ENCODE peak calls at places on chromosomes 7 and 10, in six cellular contexts. I, A, M, E, K and C are unnamed samples.

GRCh38 chr7:133054167-133054840 is 27.6 kb downstream of the CHCHD3 start:
- DNase-seq in A (no peak), E (peak), K (no peak), I (no peak), M (no peak), C (no peak)

GRCh38 chr10:102268333-102268999 is 23.1 kb downstream of the GBF1 start:
- DNase-seq in A (no peak), E (peak), M (no peak), K (no peak), I (no peak), C (peak)

GRCh38 chr7:28174901-28175661 is 5.5 kb downstream of the JAZF1 start:
- DNase-seq in M (no peak), I (no peak), K (no peak), E (no peak), A (no peak), C (no peak)

GRCh38 chr7:67518580-67518979 is 521.9 kb downstream of the TYW1 start:
- DNase-seq in K (no peak), M (no peak), E (no peak), A (no peak), I (no peak), C (no peak)

GRCh38 chr10:59360605-59361515 is 1.5 kb downstream of the FAM13C start:
- DNase-seq in M (no peak), A (no peak), I (no peak), E (no peak), K (no peak), C (peak)

GRCh38 chr10:43110318-43111071 is 27.8 kb upstream of the CSGALNACT2 start:
- DNase-seq in E (peak), K (peak), A (no peak), I (no peak), M (no peak), C (peak)

GRCh38 chr10:128065881-128066534 is 60.2 kb downstream of the MKI67 start:
- DNase-seq in M (no peak), A (no peak), E (no peak), I (peak), K (no peak), C (no peak)

GRCh38 chr10:36425140-36425797 is 700.1 kb upstream of the ANKRD30A start:
- DNase-seq in K (no peak), E (no peak), I (no peak), M (no peak), A (no peak), C (no peak)

GRCh38 chr7:116367171-116367813 is 132.2 kb upstream of the CAV2 start:
- DNase-seq in K (peak), A (no peak), M (no peak), I (no peak), E (no peak), C (no peak)

GRCh38 chr7:68787586-68787985 is 810.7 kb upstream of the AUTS2 start:
- DNase-seq in E (no peak), M (no peak), I (no peak), K (no peak), A (no peak), C (no peak)

GRCh38 chr7:76281706-76282343 is 20.6 kb upstream of the HSPB1 start:
- DNase-seq in K (no peak), A (no peak), I (no peak), M (no peak), E (no peak), C (no peak)

GRCh38 chr10:75707080-75707840 is 275.8 kb downstream of the LRMDA start:
- DNase-seq in E (no peak), K (no peak), M (no peak), I (no peak), A (no peak), C (no peak)

GRCh38 chr7:102019461-102019860 is 202.0 kb downstream of the CUX1 start:
- DNase-seq in M (no peak), E (no peak), K (no peak), I (no peak), A (no peak), C (no peak)

GRCh38 chr10:113469796-113470195 is 83.1 kb upstream of the HABP2 start:
- DNase-seq in I (no peak), E (no peak), M (no peak), A (no peak), K (no peak), C (no peak)

DNA sequence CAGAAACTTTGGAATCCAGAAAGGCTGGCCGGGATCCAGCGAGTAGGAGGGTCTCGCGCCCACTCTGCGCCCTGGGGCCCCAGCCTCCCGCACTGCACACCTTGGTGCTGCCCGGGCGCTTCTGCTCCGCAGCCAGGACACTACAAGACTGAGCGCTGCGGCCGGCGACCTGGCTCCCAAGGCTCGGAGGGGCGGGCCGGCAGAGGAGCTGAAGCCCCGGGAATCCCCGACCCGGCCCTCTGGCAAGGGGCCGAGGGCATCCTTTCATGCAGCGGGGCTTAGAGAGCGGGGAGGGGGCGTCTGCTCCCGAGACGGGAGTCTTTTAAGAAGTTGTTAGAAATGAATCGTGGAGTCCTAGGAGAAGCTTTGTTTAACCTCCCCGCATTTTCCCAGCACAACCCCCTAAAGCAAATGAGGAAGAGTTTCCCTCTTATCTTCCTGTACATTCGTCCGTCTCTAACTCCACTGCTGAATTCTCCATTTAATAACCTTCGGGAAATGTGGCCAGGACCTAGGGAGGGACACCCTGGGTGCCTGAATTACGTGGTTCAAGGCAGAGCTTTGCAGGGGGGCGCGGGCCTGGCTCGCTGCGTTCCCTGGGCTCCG is 1.1 kb downstream of the VWC2 start:
- DNase-seq in E (no peak), M (no peak), I (no peak), K (no peak), A (no peak), C (no peak)
- H3K4me3 ChIP-seq in E (no peak), M (no peak), I (peak), K (no peak), A (no peak), C (no peak)

GRCh38 chr7:99992330-99993037 is 16.7 kb upstream of the AZGP1 start:
- DNase-seq in M (no peak), I (no peak), K (no peak), A (no peak), E (no peak), C (no peak)

GRCh38 chr7:100000239-100000638 is 15.2 kb upstream of the ZKSCAN1 start:
- DNase-seq in A (no peak), K (no peak), I (peak), E (no peak), M (no peak), C (no peak)

GRCh38 chr7:99994819-99995218 is 19.0 kb upstream of the AZGP1 start:
- DNase-seq in M (no peak), E (no peak), K (no peak), A (no peak), I (no peak), C (no peak)

GRCh38 chr7:99996755-99997544 is 18.4 kb upstream of the ZKSCAN1 start:
- DNase-seq in M (no peak), A (no peak), I (peak), E (no peak), K (no peak), C (no peak)

GRCh38 chr7:99997545-99998137 is 17.8 kb upstream of the ZKSCAN1 start:
- DNase-seq in I (peak), K (no peak), M (no peak), E (peak), A (peak), C (peak)
- H3K4me3 ChIP-seq in I (peak), K (no peak), M (peak), E (peak), A (peak), C (peak)

DNA sequence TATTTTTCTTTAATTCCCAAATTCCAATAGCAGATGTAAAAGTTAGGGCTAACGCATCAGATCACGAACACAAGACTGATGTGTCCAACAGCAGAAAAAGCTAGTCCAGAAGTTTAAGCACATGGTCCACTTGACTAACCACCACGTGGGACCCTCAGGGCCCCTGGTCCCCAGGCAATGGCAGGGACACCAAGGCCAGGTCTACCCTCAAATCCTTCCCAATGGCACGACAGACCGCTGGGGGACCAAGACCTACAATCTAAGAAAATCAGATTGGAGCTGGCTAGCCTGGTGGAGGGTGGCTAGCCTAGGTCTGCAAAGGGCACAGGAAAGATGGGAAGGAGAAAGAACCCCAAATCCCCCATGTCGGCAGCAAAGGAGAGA is 1.5 kb downstream of the GIGYF1 start:
- DNase-seq in M (no peak), I (no peak), K (no peak), A (no peak), E (no peak), C (no peak)
- H3K4me3 ChIP-seq in M (peak), I (peak), K (peak), A (peak), E (peak), C (peak)

DNA sequence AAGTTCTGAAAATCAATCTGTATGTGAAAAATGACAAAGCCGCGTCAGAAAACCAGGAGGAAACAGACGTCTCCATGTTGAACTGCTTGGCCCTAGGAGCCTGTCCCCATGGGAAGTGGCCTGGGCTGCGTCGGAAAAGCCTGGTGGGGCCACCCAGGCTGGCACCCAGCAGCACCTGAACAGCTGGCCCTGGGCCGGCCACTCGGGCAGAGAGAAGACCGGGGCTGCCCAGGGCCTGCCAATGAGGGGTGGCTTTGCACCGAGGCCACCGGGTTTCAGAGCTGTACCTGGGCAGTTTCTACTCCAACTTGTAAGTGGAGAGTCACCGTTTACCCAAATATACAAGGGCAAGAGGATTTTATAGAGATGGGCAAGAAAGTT is 1.1 kb upstream of the FUOM start:
- DNase-seq in E (no peak), I (no peak), K (no peak), A (no peak), M (no peak), C (no peak)
- H3K4me3 ChIP-seq in E (no peak), I (no peak), K (no peak), A (no peak), M (no peak), C (no peak)

GRCh38 chr7:139901411-139901810 is 72.3 kb downstream of the TBXAS1 start:
- DNase-seq in M (no peak), K (no peak), E (no peak), I (no peak), A (peak), C (no peak)
- H3K4me3 ChIP-seq in M (no peak), K (no peak), E (no peak), I (no peak), A (no peak), C (no peak)

GRCh38 chr10:23155166-23155565 is 36.9 kb upstream of the PTF1A start:
- DNase-seq in E (peak), K (no peak), M (no peak), A (no peak), I (no peak), C (peak)

GRCh38 chr10:23158370-23158769 is 33.7 kb upstream of the PTF1A start:
- DNase-seq in E (peak), M (peak), K (peak), A (peak), I (no peak), C (peak)

GRCh38 chr10:23157239-23157661 is 34.9 kb upstream of the PTF1A start:
- DNase-seq in M (no peak), I (no peak), A (peak), E (no peak), K (no peak), C (no peak)

GRCh38 chr10:23156447-23157150 is 35.5 kb upstream of the PTF1A start:
- DNase-seq in K (no peak), I (no peak), M (no peak), E (no peak), A (no peak), C (no peak)

DNA sequence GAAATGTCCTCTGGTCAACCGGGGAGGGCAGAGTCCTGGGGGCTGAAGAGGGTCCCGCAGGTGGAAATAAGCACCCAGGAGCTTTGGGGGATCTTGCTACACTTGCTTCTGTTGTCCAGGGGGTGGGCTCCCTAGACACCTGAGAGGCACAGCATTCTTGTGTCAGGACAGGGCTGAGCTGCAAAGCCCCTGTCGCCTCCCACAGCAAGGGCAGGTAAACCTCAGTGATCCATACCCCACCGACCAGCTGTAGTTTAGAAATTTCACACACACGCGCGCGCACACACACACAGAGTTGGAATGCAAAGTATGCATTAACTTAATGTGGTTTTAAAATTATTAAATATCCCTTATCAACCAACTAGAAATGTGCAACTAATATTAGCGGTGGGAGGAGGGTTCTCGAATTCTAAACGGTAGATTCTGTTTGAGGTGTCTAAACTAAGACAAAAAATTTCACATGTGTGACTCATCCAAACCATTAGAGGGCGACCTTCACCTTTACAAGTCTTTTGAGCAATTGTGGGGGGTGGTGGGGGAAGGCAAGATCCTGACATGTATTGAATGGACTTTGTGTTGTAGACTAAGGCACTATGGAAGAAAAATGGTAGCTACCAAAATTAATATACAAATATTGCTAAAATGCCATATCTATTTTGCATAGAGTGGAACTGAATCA is 34.3 kb upstream of the PTF1A start:
- DNase-seq in E (peak), A (peak), M (no peak), K (peak), I (no peak), C (peak)
- H3K4me3 ChIP-seq in E (no peak), A (no peak), M (no peak), K (no peak), I (no peak), C (no peak)

GRCh38 chr7:99987846-99988245 is 12.0 kb upstream of the AZGP1 start:
- DNase-seq in M (no peak), I (peak), E (no peak), A (no peak), K (no peak), C (no peak)

GRCh38 chr7:99984593-99984992 is 8.8 kb upstream of the AZGP1 start:
- DNase-seq in I (peak), A (no peak), M (no peak), E (no peak), K (no peak), C (no peak)

GRCh38 chr7:99990417-99990816 is 14.6 kb upstream of the AZGP1 start:
- DNase-seq in E (no peak), M (no peak), K (no peak), I (no peak), A (no peak), C (no peak)
- H3K4me3 ChIP-seq in E (no peak), M (no peak), K (no peak), I (peak), A (no peak), C (no peak)

DNA sequence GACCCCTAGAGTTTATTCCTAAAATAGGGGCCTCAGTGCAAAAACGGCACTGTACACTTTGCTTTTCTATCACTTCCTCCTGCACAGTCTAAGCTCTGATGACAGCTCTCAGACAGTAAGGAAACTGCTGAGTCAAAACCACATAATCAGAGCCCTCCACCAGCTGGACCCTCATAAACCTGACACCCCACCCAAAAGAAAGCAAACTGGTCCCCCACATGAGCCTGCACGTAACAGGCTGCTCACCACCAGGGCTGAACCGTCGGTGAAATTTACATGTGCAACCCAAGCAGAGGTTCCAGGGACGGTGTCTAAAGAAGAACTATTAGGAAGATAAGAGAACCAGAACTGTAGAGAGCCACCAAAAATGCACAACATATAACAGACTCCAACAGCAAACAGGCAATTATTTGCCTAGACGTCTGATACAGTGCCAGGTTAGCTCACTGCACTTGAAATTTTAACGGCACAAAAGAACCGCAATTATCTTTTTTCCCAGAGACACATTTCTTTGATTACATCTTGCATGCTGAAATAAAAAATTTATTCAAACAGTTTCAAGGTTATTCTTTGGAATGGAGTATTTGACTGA is 19.6 kb downstream of the SGMS1 start:
- DNase-seq in I (no peak), A (no peak), E (peak), M (no peak), K (peak), C (no peak)
- H3K4me3 ChIP-seq in I (no peak), A (no peak), E (peak), M (no peak), K (peak), C (no peak)

GRCh38 chr7:42407311-42407710 is 170.3 kb upstream of the GLI3 start:
- DNase-seq in K (no peak), A (no peak), E (no peak), M (no peak), I (no peak), C (no peak)
- H3K4me3 ChIP-seq in K (no peak), A (no peak), E (no peak), M (no peak), I (no peak), C (no peak)